ENCODE peak calls at places on chromosomes 3 and 15, in five cellular contexts. One of them, this sample, is unnamed.

GRCh38 chr3:44981751-44982150 is 5.7 kb downstream of the EXOSC7 start:
- DNase-seq in colonic mucosa: no peak
- DNase-seq in stomach: no peak
- DNase-seq in ascending aorta: no peak
- DNase-seq in psoas muscle: no peak
- DNase-seq in this sample: no peak

GRCh38 chr3:63644212-63644777 is 8.2 kb upstream of the SNTN start:
- DNase-seq in colonic mucosa: no peak
- DNase-seq in stomach: no peak
- DNase-seq in ascending aorta: no peak
- DNase-seq in psoas muscle: no peak
- DNase-seq in this sample: no peak

GRCh38 chr15:82715003-82715402 is 5.3 kb upstream of the AP3B2 start:
- DNase-seq in colonic mucosa: no peak
- DNase-seq in stomach: no peak
- DNase-seq in ascending aorta: no peak
- DNase-seq in psoas muscle: no peak
- DNase-seq in this sample: no peak

GRCh38 chr3:46668116-46668515 is 25.4 kb downstream of the ALS2CL start:
- DNase-seq in colonic mucosa: no peak
- DNase-seq in stomach: peak
- DNase-seq in ascending aorta: peak
- DNase-seq in psoas muscle: no peak
- DNase-seq in this sample: no peak

GRCh38 chr3:117962750-117963149 is 1071.9 kb downstream of the IGSF11 start:
- DNase-seq in colonic mucosa: no peak
- DNase-seq in stomach: no peak
- DNase-seq in ascending aorta: no peak
- DNase-seq in psoas muscle: no peak
- DNase-seq in this sample: no peak

GRCh38 chr3:156433138-156433537 is 121.8 kb downstream of the SSR3 start:
- DNase-seq in colonic mucosa: no peak
- DNase-seq in stomach: no peak
- DNase-seq in ascending aorta: no peak
- DNase-seq in psoas muscle: no peak
- DNase-seq in this sample: no peak

GRCh38 chr15:49521802-49522201 is 98.8 kb downstream of the FGF7 start:
- DNase-seq in colonic mucosa: no peak
- DNase-seq in stomach: no peak
- DNase-seq in ascending aorta: no peak
- DNase-seq in psoas muscle: no peak
- DNase-seq in this sample: no peak

GRCh38 chr3:31868246-31868645 is 112.8 kb downstream of the OSBPL10 start:
- DNase-seq in colonic mucosa: no peak
- DNase-seq in stomach: no peak
- DNase-seq in ascending aorta: no peak
- DNase-seq in psoas muscle: no peak
- DNase-seq in this sample: no peak

GRCh38 chr15:78873796-78874761 is 1.4 kb downstream of the MORF4L1 start:
- DNase-seq in colonic mucosa: peak
- DNase-seq in stomach: no peak
- DNase-seq in ascending aorta: no peak
- DNase-seq in psoas muscle: no peak
- DNase-seq in this sample: peak

GRCh38 chr3:195025056-195025880 is 245.7 kb downstream of the XXYLT1 start:
- DNase-seq in colonic mucosa: no peak
- DNase-seq in stomach: no peak
- DNase-seq in ascending aorta: no peak
- DNase-seq in psoas muscle: no peak
- DNase-seq in this sample: no peak

GRCh38 chr3:186633481-186633880 is 6.7 kb upstream of the FETUB start:
- DNase-seq in colonic mucosa: no peak
- DNase-seq in stomach: no peak
- DNase-seq in ascending aorta: no peak
- DNase-seq in psoas muscle: no peak
- DNase-seq in this sample: no peak

GRCh38 chr3:41920406-41920970 is 41.4 kb downstream of the ULK4 start:
- DNase-seq in colonic mucosa: no peak
- DNase-seq in stomach: no peak
- DNase-seq in ascending aorta: no peak
- DNase-seq in psoas muscle: no peak
- DNase-seq in this sample: no peak

DNA sequence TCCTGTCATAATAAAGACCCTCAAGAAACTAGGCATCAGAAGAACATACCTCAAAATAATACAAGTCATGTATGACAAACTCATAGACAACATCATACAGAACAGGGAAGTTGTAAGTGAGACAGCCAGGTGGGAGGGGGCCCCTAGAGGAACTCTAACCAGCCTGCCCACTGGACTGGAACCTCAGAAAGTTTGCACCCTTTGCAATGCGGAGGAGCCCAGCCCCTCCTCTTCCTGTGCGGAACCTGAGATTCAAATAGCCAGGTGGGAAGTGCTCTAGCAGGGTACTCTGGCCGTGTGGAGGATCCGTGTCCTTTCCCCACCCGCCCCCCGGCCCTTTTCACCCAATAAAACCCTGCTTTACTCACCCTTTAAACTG is 387.0 kb upstream of the CBLB start:
- DNase-seq in colonic mucosa: no peak
- DNase-seq in stomach: no peak
- DNase-seq in ascending aorta: no peak
- DNase-seq in psoas muscle: no peak
- DNase-seq in this sample: no peak
- H3K4me3 ChIP-seq in colonic mucosa: no peak
- H3K4me3 ChIP-seq in stomach: no peak
- H3K4me3 ChIP-seq in ascending aorta: no peak
- H3K4me3 ChIP-seq in psoas muscle: no peak
- H3K4me3 ChIP-seq in this sample: no peak

GRCh38 chr3:43503067-43503728 is 118.6 kb downstream of the ANO10 start:
- DNase-seq in colonic mucosa: no peak
- DNase-seq in stomach: no peak
- DNase-seq in ascending aorta: no peak
- DNase-seq in psoas muscle: no peak
- DNase-seq in this sample: peak
- TF ChIP-seq CTCF in colonic mucosa: peak
- TF ChIP-seq CTCF in stomach: peak
- TF ChIP-seq CTCF in ascending aorta: peak
- TF ChIP-seq CTCF in psoas muscle: peak
- TF ChIP-seq CTCF in this sample: peak

GRCh38 chr3:189307963-189308362 is 136.2 kb downstream of the TPRG1 start:
- DNase-seq in colonic mucosa: no peak
- DNase-seq in stomach: no peak
- DNase-seq in ascending aorta: no peak
- DNase-seq in psoas muscle: no peak
- DNase-seq in this sample: no peak

GRCh38 chr3:189305412-189305811 is 133.6 kb downstream of the TPRG1 start:
- DNase-seq in colonic mucosa: no peak
- DNase-seq in stomach: no peak
- DNase-seq in ascending aorta: no peak
- DNase-seq in psoas muscle: no peak
- DNase-seq in this sample: no peak

GRCh38 chr3:189301479-189301878 is 129.7 kb downstream of the TPRG1 start:
- DNase-seq in colonic mucosa: no peak
- DNase-seq in stomach: no peak
- DNase-seq in ascending aorta: no peak
- DNase-seq in psoas muscle: no peak
- DNase-seq in this sample: no peak

GRCh38 chr3:189303584-189303983 is 131.8 kb downstream of the TPRG1 start:
- DNase-seq in colonic mucosa: no peak
- DNase-seq in stomach: no peak
- DNase-seq in ascending aorta: no peak
- DNase-seq in psoas muscle: no peak
- DNase-seq in this sample: peak

GRCh38 chr3:189304465-189305341 is 132.9 kb downstream of the TPRG1 start:
- DNase-seq in colonic mucosa: peak
- DNase-seq in stomach: peak
- DNase-seq in ascending aorta: peak
- DNase-seq in psoas muscle: no peak
- DNase-seq in this sample: peak
- H3K4me3 ChIP-seq in colonic mucosa: no peak
- H3K4me3 ChIP-seq in stomach: no peak
- H3K4me3 ChIP-seq in ascending aorta: no peak
- H3K4me3 ChIP-seq in psoas muscle: no peak
- H3K4me3 ChIP-seq in this sample: peak

DNA sequence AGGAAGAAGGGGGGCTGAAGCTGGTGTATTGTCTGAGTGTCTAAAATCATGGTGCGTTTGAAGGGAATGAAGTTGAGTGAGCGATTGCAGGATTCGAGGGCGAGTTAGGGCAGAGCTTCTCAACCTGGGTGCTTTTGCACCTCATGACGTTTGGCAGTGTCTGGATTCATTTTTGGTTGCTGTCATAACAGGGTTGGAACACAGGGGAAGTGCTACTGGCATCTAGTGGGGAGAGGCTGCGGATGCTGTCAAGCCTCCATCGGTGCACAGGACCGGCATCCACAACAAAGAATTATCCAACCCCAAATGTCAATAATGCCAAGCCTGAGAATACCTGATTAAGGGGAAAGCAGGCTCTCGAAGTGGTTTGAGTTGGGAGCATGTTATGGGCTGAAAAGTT is 120.0 kb downstream of the SLCO3A1 start:
- DNase-seq in colonic mucosa: no peak
- DNase-seq in stomach: no peak
- DNase-seq in ascending aorta: no peak
- DNase-seq in psoas muscle: no peak
- DNase-seq in this sample: no peak
- TF ChIP-seq CTCF in colonic mucosa: no peak
- TF ChIP-seq CTCF in stomach: no peak
- TF ChIP-seq CTCF in ascending aorta: no peak
- TF ChIP-seq CTCF in psoas muscle: no peak
- TF ChIP-seq CTCF in this sample: no peak

DNA sequence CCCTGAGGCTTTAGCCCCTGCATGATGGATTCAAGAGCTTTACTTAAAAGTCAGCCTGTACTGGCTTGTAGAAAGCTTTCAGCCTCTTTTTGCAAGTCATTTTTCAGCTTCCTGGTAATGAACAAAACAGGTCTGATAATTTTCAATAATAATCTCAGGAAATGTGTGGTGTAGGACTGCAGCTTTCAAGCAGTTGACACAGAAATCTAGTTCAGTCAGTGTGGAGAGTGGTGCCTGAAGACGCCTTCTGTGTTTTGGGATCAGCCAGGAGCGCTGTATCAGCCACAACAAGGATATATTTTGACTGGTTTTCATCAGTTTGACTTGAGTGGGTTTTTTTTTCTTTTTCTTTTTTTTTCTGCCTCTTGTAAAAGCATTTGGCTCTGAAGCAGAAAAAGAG is 332.4 kb upstream of the ADAMTS9 start:
- DNase-seq in colonic mucosa: no peak
- DNase-seq in stomach: no peak
- DNase-seq in ascending aorta: no peak
- DNase-seq in psoas muscle: no peak
- DNase-seq in this sample: no peak
- H3K4me3 ChIP-seq in colonic mucosa: no peak
- H3K4me3 ChIP-seq in stomach: no peak
- H3K4me3 ChIP-seq in ascending aorta: no peak
- H3K4me3 ChIP-seq in psoas muscle: no peak
- H3K4me3 ChIP-seq in this sample: no peak

GRCh38 chr3:48297111-48297810 is 36.2 kb downstream of the SPINK8 start:
- DNase-seq in colonic mucosa: no peak
- DNase-seq in stomach: no peak
- DNase-seq in ascending aorta: no peak
- DNase-seq in psoas muscle: no peak
- DNase-seq in this sample: no peak

GRCh38 chr3:48301814-48302194 is 31.7 kb downstream of the SPINK8 start:
- DNase-seq in colonic mucosa: peak
- DNase-seq in stomach: peak
- DNase-seq in ascending aorta: no peak
- DNase-seq in psoas muscle: peak
- DNase-seq in this sample: peak

GRCh38 chr3:48303021-48303420 is 30.4 kb downstream of the SPINK8 start:
- DNase-seq in colonic mucosa: no peak
- DNase-seq in stomach: no peak
- DNase-seq in ascending aorta: no peak
- DNase-seq in psoas muscle: no peak
- DNase-seq in this sample: no peak

GRCh38 chr3:48299746-48300361 is 33.6 kb downstream of the SPINK8 start:
- DNase-seq in colonic mucosa: no peak
- DNase-seq in stomach: no peak
- DNase-seq in ascending aorta: no peak
- DNase-seq in psoas muscle: no peak
- DNase-seq in this sample: no peak

GRCh38 chr3:48301020-48301813 is 32.2 kb downstream of the SPINK8 start:
- DNase-seq in colonic mucosa: peak
- DNase-seq in stomach: peak
- DNase-seq in ascending aorta: peak
- DNase-seq in psoas muscle: peak
- DNase-seq in this sample: peak
- TF ChIP-seq CTCF in colonic mucosa: no peak
- TF ChIP-seq CTCF in stomach: no peak
- TF ChIP-seq CTCF in ascending aorta: no peak
- TF ChIP-seq CTCF in psoas muscle: no peak
- TF ChIP-seq CTCF in this sample: no peak

GRCh38 chr3:61574854-61575253 is 13.5 kb downstream of the PTPRG start:
- DNase-seq in colonic mucosa: no peak
- DNase-seq in stomach: no peak
- DNase-seq in ascending aorta: peak
- DNase-seq in psoas muscle: peak
- DNase-seq in this sample: no peak
- H3K4me3 ChIP-seq in colonic mucosa: no peak
- H3K4me3 ChIP-seq in stomach: no peak
- H3K4me3 ChIP-seq in ascending aorta: no peak
- H3K4me3 ChIP-seq in psoas muscle: no peak
- H3K4me3 ChIP-seq in this sample: no peak

DNA sequence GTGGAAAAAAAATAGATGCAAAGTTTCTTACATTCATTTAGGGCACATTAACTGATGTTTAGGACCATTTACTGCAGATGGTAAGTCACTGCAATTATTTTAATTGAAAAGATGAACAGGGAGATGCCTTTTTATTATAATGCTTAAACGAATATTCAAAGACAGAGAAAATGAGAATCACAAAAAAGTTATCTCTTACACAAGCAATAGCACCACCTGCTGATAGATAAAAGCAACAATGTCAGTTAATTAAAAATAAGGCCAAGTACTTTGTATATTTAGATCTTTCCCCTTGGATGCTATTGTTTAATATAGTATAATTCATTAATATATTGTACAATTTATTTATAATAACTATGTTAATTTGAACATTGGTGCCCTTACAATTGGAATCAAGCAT is 55.9 kb downstream of the IFT80 start:
- DNase-seq in colonic mucosa: no peak
- DNase-seq in stomach: no peak
- DNase-seq in ascending aorta: no peak
- DNase-seq in psoas muscle: no peak
- DNase-seq in this sample: no peak
- TF ChIP-seq CTCF in colonic mucosa: peak
- TF ChIP-seq CTCF in stomach: peak
- TF ChIP-seq CTCF in ascending aorta: peak
- TF ChIP-seq CTCF in psoas muscle: peak
- TF ChIP-seq CTCF in this sample: peak

This sample was measured in LNCaP clone FGC.